ENCODE peak calls at places on chromosomes 3 and 15, in six cellular contexts. U, H, F, A, L and C are unnamed samples.

GRCh38 chr15:57079446-57079845 is 161.0 kb downstream of the TCF12 start:
- DNase-seq in A (no peak), H (no peak), U (no peak), F (no peak), L (no peak), C (no peak)

GRCh38 chr3:105913616-105914015 is 44.8 kb upstream of the CBLB start:
- DNase-seq in H (no peak), A (no peak), F (no peak), L (no peak), U (no peak), C (no peak)

GRCh38 chr3:158522737-158523136 is 48.3 kb upstream of the MLF1 start:
- DNase-seq in L (peak; percentile 43), H (no peak), F (peak; percentile 91), U (peak; percentile 17), A (no peak), C (no peak)

GRCh38 chr15:76253851-76254440 is 57.3 kb downstream of the ETFA start:
- DNase-seq in A (no peak), L (no peak), U (no peak), F (no peak), H (no peak), C (no peak)

GRCh38 chr3:190486201-190486865 is 27.6 kb upstream of the IL1RAP start:
- DNase-seq in F (peak; percentile 20), A (no peak), L (no peak), H (no peak), U (peak; percentile 17), C (no peak)

GRCh38 chr3:144229973-144230372 is 258.4 kb downstream of the DIPK2A start:
- DNase-seq in U (no peak), L (peak; percentile 9), H (no peak), A (no peak), F (peak; percentile 6), C (no peak)

GRCh38 chr3:122356402-122356801 is 26.6 kb downstream of the MIX23 start:
- DNase-seq in A (no peak), U (peak; percentile 38), F (peak; percentile 60), L (peak; percentile 14), H (peak; percentile 58), C (no peak)

GRCh38 chr15:84570164-84570692 is 30.6 kb upstream of the ZSCAN2 start:
- DNase-seq in U (peak; percentile 27), F (peak; percentile 36), H (peak; percentile 45), A (peak; percentile 59), L (peak; percentile 34), C (peak; percentile 74)

GRCh38 chr3:134748698-134749097 is 46.4 kb upstream of the EPHB1 start:
- DNase-seq in L (no peak), A (no peak), H (no peak), F (no peak), U (no peak), C (no peak)

GRCh38 chr3:23590874-23591273 is 214.9 kb upstream of the UBE2E1 start:
- DNase-seq in H (no peak), F (no peak), U (no peak), L (no peak), A (no peak), C (no peak)

GRCh38 chr3:134216206-134216764 is 34.4 kb downstream of the RYK start:
- DNase-seq in F (no peak), L (no peak), H (no peak), A (no peak), U (no peak), C (no peak)

GRCh38 chr15:45183001-45183400 is 4.8 kb downstream of the SHF start:
- DNase-seq in L (no peak), A (no peak), U (no peak), H (no peak), F (no peak), C (no peak)

GRCh38 chr3:133992951-133993595 is 36.7 kb downstream of the SLCO2A1 start:
- DNase-seq in U (no peak), F (no peak), A (no peak), L (no peak), H (no peak), C (no peak)

GRCh38 chr15:39180494-39180930 is 400.4 kb upstream of the THBS1 start:
- DNase-seq in A (no peak), U (peak; percentile 93), F (peak; percentile 77), L (peak; percentile 31), H (no peak), C (no peak)

GRCh38 chr15:44381223-44381622 is 46.2 kb upstream of the CTDSPL2 start:
- DNase-seq in U (peak; percentile 7), H (no peak), F (peak; percentile 44), A (no peak), L (no peak), C (no peak)

GRCh38 chr3:24605511-24605910 is 110.9 kb upstream of the THRB start:
- DNase-seq in U (no peak), L (no peak), F (no peak), A (no peak), H (no peak), C (no peak)

GRCh38 chr3:35748144-35748543 is 108.8 kb downstream of the ARPP21 start:
- DNase-seq in U (no peak), L (no peak), H (no peak), A (no peak), F (no peak), C (no peak)

GRCh38 chr15:35479423-35479822 is 66.5 kb downstream of the DPH6 start:
- DNase-seq in L (no peak), A (no peak), H (no peak), U (no peak), F (no peak), C (no peak)

GRCh38 chr3:73805435-73805834 is 180.7 kb upstream of the PDZRN3 start:
- DNase-seq in U (no peak), L (no peak), A (peak; percentile 56), F (peak; percentile 76), H (no peak), C (no peak)

GRCh38 chr3:46674031-46674592 is 19.4 kb downstream of the ALS2CL start:
- DNase-seq in U (no peak), L (no peak), F (no peak), H (peak; percentile 8), A (peak; percentile 9), C (no peak)

GRCh38 chr15:42495361-42496212 is at the start of gene SNAP23:
- DNase-seq in F (peak; percentile 89), H (peak; percentile 91), A (peak; percentile 95), U (peak; percentile 98), L (peak; percentile 97), C (peak; percentile 92)

GRCh38 chr3:172965256-172965655 is 175.8 kb downstream of the SPATA16 start:
- DNase-seq in H (no peak), A (no peak), U (no peak), F (no peak), L (peak; percentile 26), C (no peak)

GRCh38 chr15:69758291-69758771 is 305.7 kb downstream of the RPLP1 start:
- DNase-seq in F (peak; percentile 19), A (no peak), H (no peak), L (peak; percentile 67), U (peak; percentile 98), C (no peak)

GRCh38 chr3:134567605-134568004 is 81.7 kb downstream of the CEP63 start:
- DNase-seq in H (no peak), F (no peak), U (no peak), L (no peak), A (no peak), C (no peak)

GRCh38 chr3:110459021-110459420 is 612.6 kb upstream of the NECTIN3 start:
- DNase-seq in L (no peak), U (no peak), H (no peak), F (peak; percentile 14), A (no peak), C (no peak)

GRCh38 chr15:45653702-45654424 is 19.0 kb downstream of the SQOR start:
- DNase-seq in F (no peak), H (no peak), A (no peak), L (no peak), U (no peak), C (no peak)

GRCh38 chr3:8280161-8280560 is 221.5 kb upstream of the LMCD1 start:
- DNase-seq in F (no peak), A (no peak), H (no peak), L (no peak), U (no peak), C (no peak)

GRCh38 chr3:189394599-189395121 is 222.9 kb downstream of the TPRG1 start:
- DNase-seq in H (no peak), U (no peak), F (no peak), A (no peak), L (no peak), C (no peak)

GRCh38 chr3:127105587-127105986 is 87.3 kb upstream of the PRR23E start:
- DNase-seq in L (no peak), A (no peak), U (no peak), F (no peak), H (no peak), C (no peak)
- TF ChIP-seq CTCF in L (no peak), A (no peak), U (no peak), F (no peak), H (no peak), C (no peak)

GRCh38 chr3:72756900-72757299 is 91.3 kb downstream of the SHQ1 start:
- DNase-seq in L (no peak), U (no peak), A (no peak), F (no peak), H (no peak), C (no peak)
- TF ChIP-seq CTCF in L (no peak), U (no peak), A (no peak), F (no peak), H (no peak), C (no peak)

GRCh38 chr15:29815705-29816042 is 6.6 kb downstream of the TJP1 start:
- DNase-seq in L (no peak), F (no peak), H (no peak), U (no peak), A (no peak), C (no peak)

GRCh38 chr15:29811691-29812383 is 10.4 kb downstream of the TJP1 start:
- DNase-seq in F (no peak), A (no peak), H (no peak), U (no peak), L (no peak), C (no peak)

GRCh38 chr15:29813009-29813408 is 9.3 kb downstream of the TJP1 start:
- DNase-seq in U (no peak), H (no peak), A (no peak), L (no peak), F (no peak), C (no peak)

GRCh38 chr15:29815000-29815704 is 7.1 kb downstream of the TJP1 start:
- DNase-seq in L (peak; percentile 52), H (no peak), U (no peak), A (no peak), F (peak; percentile 54), C (no peak)

DNA sequence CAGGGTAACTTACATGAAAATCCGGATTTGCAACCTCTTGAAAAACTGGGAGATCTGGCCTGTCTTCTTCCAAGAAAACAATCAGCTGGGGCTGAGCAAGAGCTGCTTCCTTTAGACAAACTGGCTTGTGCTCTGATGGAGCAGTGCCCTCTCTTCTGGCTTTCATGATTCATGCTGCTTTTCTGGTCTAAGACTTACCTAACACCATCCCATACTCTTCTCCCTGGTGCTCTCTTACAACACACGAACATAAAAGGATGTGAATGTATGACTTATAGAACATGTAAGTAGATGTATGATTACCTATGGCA is 9.9 kb downstream of the TJP1 start:
- DNase-seq in L (peak; percentile 56), A (no peak), H (no peak), F (peak; percentile 77), U (peak; percentile 55), C (no peak)
- TF ChIP-seq CTCF in L (no peak), A (no peak), H (no peak), F (no peak), U (no peak), C (no peak)

DNA sequence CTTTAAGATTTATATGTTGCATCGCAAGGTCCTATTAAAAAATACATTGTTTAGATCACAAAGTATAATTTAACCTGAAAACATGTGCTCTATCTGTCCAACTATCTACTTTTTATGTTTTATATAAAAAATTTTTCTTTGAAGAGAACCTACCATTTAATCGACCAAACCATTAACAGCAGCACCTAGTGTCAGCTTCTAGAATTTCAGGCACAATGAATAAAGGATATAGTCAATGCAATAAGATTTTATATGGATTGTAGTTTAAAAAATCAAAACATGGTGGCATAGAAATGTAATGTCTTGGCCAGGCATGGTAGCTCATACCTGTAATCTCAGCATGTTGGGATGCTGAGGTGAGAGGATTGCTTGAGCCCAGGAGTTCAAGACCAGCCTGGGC is 313.7 kb downstream of the GAP43 start:
- DNase-seq in F (peak; percentile 11), H (no peak), L (no peak), A (no peak), U (no peak), C (no peak)
- TF ChIP-seq CTCF in F (peak; percentile 53), H (peak; percentile 14), L (peak; percentile 44), A (peak; percentile 8), U (peak; percentile 39), C (peak; percentile 69)